ENCODE peak calls at places on chromosomes 7 and 10, in five cellular contexts. One of them, this sample, is unnamed.

GRCh38 chr10:33341638-33342037 is 7.2 kb upstream of the NRP1 start:
- DNase-seq in body of pancreas: no peak
- DNase-seq in A549: no peak
- DNase-seq in hepatocyte: no peak
- DNase-seq in epithelial cell of esophagus: peak
- DNase-seq in this sample: no peak

GRCh38 chr10:55287346-55287745 is 486.3 kb upstream of the PCDH15 start:
- DNase-seq in body of pancreas: no peak
- DNase-seq in A549: no peak
- DNase-seq in hepatocyte: no peak
- DNase-seq in epithelial cell of esophagus: peak
- DNase-seq in this sample: no peak

GRCh38 chr10:70585555-70586243 is 16.8 kb downstream of the PRF1 start:
- DNase-seq in body of pancreas: no peak
- DNase-seq in A549: no peak
- DNase-seq in hepatocyte: no peak
- DNase-seq in epithelial cell of esophagus: no peak
- DNase-seq in this sample: no peak

GRCh38 chr10:117134084-117135025 is 3.7 kb downstream of the VAX1 start:
- DNase-seq in body of pancreas: no peak
- DNase-seq in A549: no peak
- DNase-seq in hepatocyte: peak
- DNase-seq in epithelial cell of esophagus: peak
- DNase-seq in this sample: no peak

GRCh38 chr7:30082686-30083085 is 52.1 kb upstream of the MTURN start:
- DNase-seq in body of pancreas: no peak
- DNase-seq in A549: no peak
- DNase-seq in hepatocyte: no peak
- DNase-seq in epithelial cell of esophagus: no peak
- DNase-seq in this sample: no peak

GRCh38 chr7:16770657-16771329 is 17.2 kb downstream of the TSPAN13 start:
- DNase-seq in body of pancreas: no peak
- DNase-seq in A549: no peak
- DNase-seq in hepatocyte: no peak
- DNase-seq in epithelial cell of esophagus: peak
- DNase-seq in this sample: no peak

GRCh38 chr7:136039577-136040345 is 62.6 kb upstream of the MTPN start:
- DNase-seq in body of pancreas: no peak
- DNase-seq in A549: no peak
- DNase-seq in hepatocyte: no peak
- DNase-seq in epithelial cell of esophagus: no peak
- DNase-seq in this sample: no peak

GRCh38 chr10:7788640-7789335 is 811 bp downstream of the ATP5F1C start:
- DNase-seq in body of pancreas: peak
- DNase-seq in A549: no peak
- DNase-seq in hepatocyte: peak
- DNase-seq in epithelial cell of esophagus: peak
- DNase-seq in this sample: no peak

GRCh38 chr10:75211007-75211735 is 575 bp downstream of the VDAC2 start:
- DNase-seq in body of pancreas: peak
- DNase-seq in A549: no peak
- DNase-seq in hepatocyte: peak
- DNase-seq in epithelial cell of esophagus: peak
- DNase-seq in this sample: no peak

GRCh38 chr7:66261941-66262340 is 56.8 kb downstream of the TPST1 start:
- DNase-seq in body of pancreas: no peak
- DNase-seq in A549: no peak
- DNase-seq in hepatocyte: no peak
- DNase-seq in epithelial cell of esophagus: no peak
- DNase-seq in this sample: no peak

GRCh38 chr7:5419523-5420107 is 4.0 kb downstream of the TNRC18 start:
- DNase-seq in body of pancreas: peak
- DNase-seq in A549: no peak
- DNase-seq in hepatocyte: no peak
- DNase-seq in epithelial cell of esophagus: no peak
- DNase-seq in this sample: no peak

GRCh38 chr10:33734393-33735110 is 400.1 kb upstream of the NRP1 start:
- DNase-seq in body of pancreas: no peak
- DNase-seq in A549: no peak
- DNase-seq in hepatocyte: no peak
- DNase-seq in epithelial cell of esophagus: no peak
- DNase-seq in this sample: no peak

GRCh38 chr7:1459930-1460756 is 873 bp upstream of the MICALL2 start:
- DNase-seq in body of pancreas: peak
- DNase-seq in A549: no peak
- DNase-seq in hepatocyte: peak
- DNase-seq in epithelial cell of esophagus: peak
- DNase-seq in this sample: no peak

GRCh38 chr7:101564778-101565211 is 64.3 kb downstream of the MYL10 start:
- DNase-seq in body of pancreas: peak
- DNase-seq in A549: peak
- DNase-seq in hepatocyte: peak
- DNase-seq in epithelial cell of esophagus: peak
- DNase-seq in this sample: no peak

GRCh38 chr10:79393221-79393923 is 46.1 kb downstream of the PPIF start:
- DNase-seq in body of pancreas: no peak
- DNase-seq in A549: no peak
- DNase-seq in hepatocyte: no peak
- DNase-seq in epithelial cell of esophagus: no peak
- DNase-seq in this sample: no peak

GRCh38 chr10:79367421-79368189 is 20.3 kb downstream of the PPIF start:
- DNase-seq in body of pancreas: no peak
- DNase-seq in A549: no peak
- DNase-seq in hepatocyte: no peak
- DNase-seq in epithelial cell of esophagus: no peak
- DNase-seq in this sample: no peak

GRCh38 chr7:155860461-155860839 is 48.2 kb upstream of the SHH start:
- DNase-seq in body of pancreas: no peak
- DNase-seq in A549: no peak
- DNase-seq in hepatocyte: no peak
- DNase-seq in epithelial cell of esophagus: no peak
- DNase-seq in this sample: no peak

GRCh38 chr7:149729983-149730801 is 43.2 kb downstream of the ZNF467 start:
- DNase-seq in body of pancreas: no peak
- DNase-seq in A549: no peak
- DNase-seq in hepatocyte: no peak
- DNase-seq in epithelial cell of esophagus: no peak
- DNase-seq in this sample: no peak

GRCh38 chr10:70600512-70601395 is 1.8 kb downstream of the PRF1 start:
- DNase-seq in body of pancreas: no peak
- DNase-seq in A549: no peak
- DNase-seq in hepatocyte: no peak
- DNase-seq in epithelial cell of esophagus: no peak
- DNase-seq in this sample: no peak

GRCh38 chr7:46909601-46910051 is 672.3 kb downstream of the TNS3 start:
- DNase-seq in body of pancreas: no peak
- DNase-seq in A549: no peak
- DNase-seq in hepatocyte: no peak
- DNase-seq in epithelial cell of esophagus: peak
- DNase-seq in this sample: no peak

GRCh38 chr7:23966941-23967340 is 256.9 kb downstream of the STK31 start:
- DNase-seq in body of pancreas: no peak
- DNase-seq in A549: no peak
- DNase-seq in hepatocyte: no peak
- DNase-seq in epithelial cell of esophagus: no peak
- DNase-seq in this sample: no peak

GRCh38 chr10:14173706-14174594 is 156.8 kb downstream of the FRMD4A start:
- DNase-seq in body of pancreas: peak
- DNase-seq in A549: no peak
- DNase-seq in hepatocyte: peak
- DNase-seq in epithelial cell of esophagus: peak
- DNase-seq in this sample: no peak

GRCh38 chr10:96401036-96401435 is 42.2 kb upstream of the OPALIN start:
- DNase-seq in body of pancreas: no peak
- DNase-seq in A549: no peak
- DNase-seq in hepatocyte: no peak
- DNase-seq in epithelial cell of esophagus: no peak
- DNase-seq in this sample: no peak

GRCh38 chr10:116521424-116522305 is 24.1 kb upstream of the PNLIP start:
- DNase-seq in body of pancreas: peak
- DNase-seq in A549: peak
- DNase-seq in hepatocyte: peak
- DNase-seq in epithelial cell of esophagus: peak
- DNase-seq in this sample: peak

GRCh38 chr10:132616170-132616994 is 78.8 kb downstream of the INPP5A start:
- DNase-seq in body of pancreas: no peak
- DNase-seq in A549: no peak
- DNase-seq in hepatocyte: no peak
- DNase-seq in epithelial cell of esophagus: no peak
- DNase-seq in this sample: no peak

GRCh38 chr7:90520484-90520883 is 51.0 kb downstream of the PTTG1IP2 start:
- DNase-seq in body of pancreas: no peak
- DNase-seq in A549: no peak
- DNase-seq in hepatocyte: peak
- DNase-seq in epithelial cell of esophagus: peak
- DNase-seq in this sample: no peak

DNA sequence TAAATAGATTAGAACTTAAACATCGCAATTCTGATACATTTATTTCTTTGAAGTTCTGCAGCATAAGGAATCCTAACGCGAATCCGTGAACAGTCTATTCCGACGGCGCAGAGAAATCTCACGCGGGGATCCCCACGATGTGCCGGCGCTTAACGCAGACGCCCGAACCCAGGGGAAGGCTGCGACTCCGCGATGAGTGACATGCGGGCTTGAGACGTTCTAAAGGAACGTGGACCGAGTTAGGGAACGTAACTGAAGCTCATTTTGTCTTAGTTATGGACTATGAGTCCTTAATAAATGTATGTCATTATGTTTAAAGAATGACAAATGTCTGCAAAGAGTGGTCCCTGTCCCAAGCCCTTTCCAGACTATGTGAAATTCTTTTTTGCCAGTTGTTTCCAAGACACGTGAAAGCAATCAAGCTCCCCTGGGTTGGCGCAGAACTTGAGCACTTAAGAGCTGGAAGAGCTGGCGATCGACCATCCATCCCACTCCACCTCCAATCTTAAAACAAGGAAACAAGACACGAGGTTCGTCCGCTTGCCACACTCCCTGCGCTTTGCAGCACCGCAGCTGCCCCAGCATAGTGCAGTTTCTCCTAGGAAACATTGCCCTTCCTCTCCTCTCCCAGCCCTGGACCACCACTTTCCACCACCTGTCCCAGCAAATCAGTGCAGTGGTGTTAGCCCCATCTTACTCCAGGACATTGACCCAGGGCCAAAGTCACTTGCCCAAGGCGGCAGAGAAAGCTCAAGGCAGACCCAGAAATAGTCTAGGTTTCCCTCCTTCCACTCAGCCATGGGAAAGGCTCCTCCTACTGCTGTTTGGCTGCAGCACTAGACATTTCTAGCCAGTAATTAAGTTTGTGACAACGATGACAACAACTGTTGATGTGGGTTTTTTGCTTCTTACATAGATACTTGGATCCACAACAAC is 1.2 kb upstream of the PARD3 start:
- DNase-seq in body of pancreas: no peak
- DNase-seq in A549: peak
- DNase-seq in hepatocyte: peak
- DNase-seq in epithelial cell of esophagus: peak
- DNase-seq in this sample: no peak
- H3K4me3 ChIP-seq in body of pancreas: peak
- H3K4me3 ChIP-seq in A549: peak
- H3K4me3 ChIP-seq in hepatocyte: peak
- H3K4me3 ChIP-seq in epithelial cell of esophagus: peak
- H3K4me3 ChIP-seq in this sample: peak

DNA sequence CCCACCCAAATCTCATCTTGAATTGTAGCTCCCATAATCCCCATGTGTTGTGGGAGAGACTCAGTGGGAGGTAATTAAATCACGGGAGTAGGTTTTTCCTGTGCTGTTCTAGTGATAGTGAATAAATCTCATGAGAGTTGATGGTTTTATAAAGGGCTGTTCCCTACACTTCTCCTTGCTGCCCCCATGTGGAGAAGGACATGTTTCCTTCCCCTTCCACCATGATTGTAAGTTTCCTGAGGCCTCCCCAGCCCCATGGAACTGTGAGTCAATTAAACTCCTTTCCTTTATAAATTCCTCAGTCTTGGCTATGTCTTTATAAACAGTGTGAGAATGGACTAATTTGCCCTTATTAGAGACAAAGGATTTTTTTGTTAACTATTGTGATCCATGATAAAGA is 48.5 kb upstream of the MKX start:
- DNase-seq in body of pancreas: peak
- DNase-seq in A549: no peak
- DNase-seq in hepatocyte: no peak
- DNase-seq in epithelial cell of esophagus: peak
- DNase-seq in this sample: no peak
- TF ChIP-seq CTCF in body of pancreas: no peak
- TF ChIP-seq CTCF in A549: peak
- TF ChIP-seq CTCF in hepatocyte: no peak
- TF ChIP-seq CTCF in epithelial cell of esophagus: peak
- TF ChIP-seq CTCF in this sample: peak

GRCh38 chr7:22677680-22678079 is 49.3 kb upstream of the IL6 start:
- DNase-seq in body of pancreas: no peak
- DNase-seq in A549: no peak
- DNase-seq in hepatocyte: no peak
- DNase-seq in epithelial cell of esophagus: no peak
- DNase-seq in this sample: no peak
- H3K4me3 ChIP-seq in body of pancreas: no peak
- H3K4me3 ChIP-seq in A549: no peak
- H3K4me3 ChIP-seq in hepatocyte: no peak
- H3K4me3 ChIP-seq in epithelial cell of esophagus: no peak
- H3K4me3 ChIP-seq in this sample: no peak

DNA sequence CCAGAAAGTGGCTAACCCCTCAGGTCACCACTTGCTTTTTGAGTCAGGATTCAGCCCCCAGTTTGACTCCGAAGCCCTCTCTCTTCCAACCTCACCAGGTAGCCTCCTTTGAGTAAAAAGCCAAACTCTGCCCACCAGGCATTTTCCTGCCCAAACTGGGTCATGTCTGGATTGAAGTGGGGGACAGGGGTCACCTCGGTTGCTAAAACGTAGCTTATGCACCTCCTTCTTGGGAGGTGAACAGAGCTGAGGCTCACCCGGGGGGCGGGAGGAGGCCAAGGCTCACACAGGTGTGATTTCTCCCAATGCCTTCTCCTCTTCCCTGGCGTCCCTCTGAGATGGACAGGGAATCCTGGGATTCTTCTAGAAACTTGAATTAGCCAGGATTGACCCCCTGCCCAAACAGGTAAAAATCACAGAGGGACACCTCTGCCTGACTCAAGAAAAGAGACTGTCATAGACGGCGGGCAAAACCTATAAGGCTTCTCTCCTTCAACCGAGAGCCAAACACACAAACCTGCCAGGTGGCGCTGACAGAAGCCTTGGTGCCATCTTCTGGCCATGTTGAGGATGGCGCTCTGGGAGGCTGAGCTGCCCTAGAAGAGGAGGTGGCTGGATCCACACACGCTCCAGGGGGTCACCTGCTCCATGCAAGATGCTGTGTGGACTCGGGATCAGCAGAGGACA is 51.6 kb downstream of the PRLHR start:
- DNase-seq in body of pancreas: peak
- DNase-seq in A549: peak
- DNase-seq in hepatocyte: peak
- DNase-seq in epithelial cell of esophagus: peak
- DNase-seq in this sample: no peak
- TF ChIP-seq CTCF in body of pancreas: peak
- TF ChIP-seq CTCF in A549: peak
- TF ChIP-seq CTCF in hepatocyte: peak
- TF ChIP-seq CTCF in epithelial cell of esophagus: peak
- TF ChIP-seq CTCF in this sample: peak